ENCODE peak calls at places on chromosomes 6 and 20, in five cellular contexts. A, C, T, N and F are unnamed samples. For H3K9me3, the result is how much of the 10 kb centered on the place peaks cover.

GRCh38 chr20:46219920-46220319 is 88.4 kb downstream of the CDH22 start:
- DNase-seq in N (no peak), C (no peak), A (no peak), T (no peak), F (no peak)

GRCh38 chr6:117906905-117907599 is at the start of gene SLC35F1:
- DNase-seq in N (no peak), C (peak), T (no peak), A (peak), F (no peak)

GRCh38 chr6:130760006-130760405 is 67.2 kb upstream of the SMLR1 start:
- DNase-seq in T (no peak), A (no peak), C (no peak), N (no peak), F (no peak)

GRCh38 chr20:34365765-34366213 is 2.7 kb downstream of the ITCH start:
- DNase-seq in A (no peak), N (no peak), T (no peak), C (no peak), F (peak)

GRCh38 chr20:61407561-61407960 is 155.5 kb downstream of the CDH4 start:
- DNase-seq in A (no peak), C (no peak), T (no peak), N (no peak), F (peak)

GRCh38 chr20:19338960-19339359 is 126.5 kb downstream of the SLC24A3 start:
- DNase-seq in T (no peak), C (no peak), A (no peak), N (no peak), F (no peak)

GRCh38 chr6:148110925-148111324 is 231.7 kb upstream of the SASH1 start:
- DNase-seq in C (no peak), N (no peak), T (no peak), A (no peak), F (no peak)

GRCh38 chr20:14384411-14384810 is 47.0 kb upstream of the FLRT3 start:
- DNase-seq in N (no peak), T (no peak), C (no peak), A (no peak), F (no peak)

GRCh38 chr6:165729307-165729936 is 66.4 kb upstream of the PDE10A start:
- DNase-seq in C (no peak), A (no peak), T (no peak), N (no peak), F (no peak)

GRCh38 chr20:23415958-23416583 is 5.2 kb downstream of the NAPB start:
- DNase-seq in T (no peak), A (no peak), N (no peak), C (no peak), F (no peak)

GRCh38 chr6:15839969-15840541 is 177.2 kb upstream of the DTNBP1 start:
- DNase-seq in N (no peak), T (no peak), A (no peak), C (no peak), F (no peak)

GRCh38 chr20:32455901-32456701 is 98.0 kb downstream of the ASXL1 start:
- DNase-seq in N (no peak), C (no peak), T (no peak), A (peak), F (peak)
- H3K27ac ChIP-seq in N (no peak), C (no peak), T (no peak), A (no peak), F (no peak)

GRCh38 chr20:59565768-59566461 is 38.4 kb upstream of the PHACTR3 start:
- DNase-seq in T (no peak), C (no peak), N (no peak), A (no peak), F (peak)

GRCh38 chr20:59564943-59565342 is 39.4 kb upstream of the PHACTR3 start:
- DNase-seq in N (no peak), C (no peak), A (no peak), T (no peak), F (no peak)

GRCh38 chr20:59568509-59569024 is 35.8 kb upstream of the PHACTR3 start:
- DNase-seq in C (no peak), T (peak), N (no peak), A (no peak), F (peak)

GRCh38 chr20:59567585-59568508 is 36.5 kb upstream of the PHACTR3 start:
- DNase-seq in A (no peak), C (no peak), T (peak), N (no peak), F (peak)

GRCh38 chr20:59566631-59567524 is 37.5 kb upstream of the PHACTR3 start:
- DNase-seq in A (no peak), C (no peak), N (no peak), T (peak), F (peak)
- H3K9me3 ChIP-seq in A (under half), C (under half), N (under half), T (under half), F (under half)

DNA sequence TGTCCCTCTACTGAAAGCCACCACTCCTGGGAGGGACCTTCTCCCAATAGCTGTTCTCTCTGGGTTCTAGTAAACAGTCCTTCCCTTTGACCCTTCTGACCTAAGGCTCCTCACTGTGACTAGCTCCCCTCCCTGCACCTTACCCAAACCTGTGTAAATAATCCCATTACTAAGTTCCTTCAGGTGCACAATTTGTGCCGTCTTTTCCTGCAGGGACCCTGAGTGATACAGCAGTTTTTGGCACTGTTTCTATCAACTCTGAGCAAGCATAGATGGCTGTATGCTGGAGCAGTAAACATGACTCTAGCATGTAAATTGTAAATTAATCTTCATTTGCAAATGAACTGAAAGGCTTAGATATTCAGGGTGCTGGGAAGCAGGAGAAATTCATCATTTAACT is 118.0 kb downstream of the TCP11 start:
- DNase-seq in A (no peak), C (no peak), T (no peak), N (no peak), F (no peak)
- H3K4me3 ChIP-seq in A (no peak), C (no peak), T (no peak), N (no peak), F (no peak)

GRCh38 chr6:1917628-1918371 is 308.1 kb downstream of the FOXC1 start:
- DNase-seq in T (no peak), A (no peak), N (no peak), C (no peak), F (peak)

GRCh38 chr6:1915226-1915625 is 305.5 kb downstream of the FOXC1 start:
- DNase-seq in T (no peak), N (no peak), C (no peak), A (no peak), F (no peak)

GRCh38 chr6:1913572-1913971 is 303.9 kb downstream of the FOXC1 start:
- DNase-seq in N (no peak), C (no peak), A (no peak), T (no peak), F (no peak)

GRCh38 chr6:1912731-1913130 is 303.0 kb downstream of the FOXC1 start:
- DNase-seq in C (no peak), N (no peak), A (no peak), T (no peak), F (no peak)

GRCh38 chr6:1916334-1916985 is 306.7 kb downstream of the FOXC1 start:
- DNase-seq in A (no peak), C (no peak), T (no peak), N (no peak), F (no peak)
- H3K27ac ChIP-seq in A (no peak), C (no peak), T (no peak), N (no peak), F (peak)

GRCh38 chr6:3908223-3908622 is 59.0 kb downstream of the FAM50B start:
- DNase-seq in T (no peak), C (no peak), N (peak), A (no peak), F (no peak)

GRCh38 chr6:3911614-3912336 is 62.6 kb downstream of the FAM50B start:
- DNase-seq in N (peak), T (peak), C (no peak), A (peak), F (peak)

GRCh38 chr6:3911130-3911529 is 62.0 kb downstream of the FAM50B start:
- DNase-seq in T (no peak), A (no peak), C (no peak), N (peak), F (no peak)

GRCh38 chr6:3908961-3909360 is 59.8 kb downstream of the FAM50B start:
- DNase-seq in N (peak), A (peak), C (no peak), T (no peak), F (no peak)

DNA sequence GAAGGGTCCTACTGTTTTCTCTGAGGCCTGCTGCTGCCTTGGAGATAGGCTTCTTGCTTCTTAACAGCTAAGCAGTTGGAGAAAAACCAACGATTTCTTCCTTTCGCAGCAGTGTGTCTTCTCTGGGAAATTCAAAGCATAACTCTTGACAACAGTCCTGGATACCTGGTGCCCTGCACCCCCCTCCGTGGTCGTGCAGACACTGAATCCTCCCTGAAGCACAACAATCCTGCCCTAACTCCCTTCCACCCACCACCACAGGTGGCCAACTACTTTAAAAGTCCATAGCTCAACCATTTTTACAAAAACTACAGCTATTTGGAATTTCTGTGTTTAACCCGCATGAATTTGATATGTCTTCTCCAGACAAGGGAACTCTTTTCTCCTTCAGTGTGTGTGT is 61.1 kb downstream of the FAM50B start:
- DNase-seq in N (peak), C (no peak), T (no peak), A (no peak), F (no peak)
- H3K9me3 ChIP-seq in N (under half), C (under half), T (under half), A (under half), F (under half)

GRCh38 chr6:55176958-55177357 is 2.6 kb downstream of the HCRTR2 start:
- DNase-seq in N (no peak), C (no peak), T (no peak), A (no peak), F (no peak)

GRCh38 chr6:55175078-55175777 is 913 bp downstream of the HCRTR2 start:
- DNase-seq in C (no peak), A (no peak), N (no peak), T (no peak), F (no peak)

GRCh38 chr6:55175778-55176084 is 1.4 kb downstream of the HCRTR2 start:
- DNase-seq in A (no peak), T (no peak), C (no peak), N (no peak), F (no peak)

GRCh38 chr6:55180258-55180657 is 5.9 kb downstream of the HCRTR2 start:
- DNase-seq in A (no peak), T (no peak), N (no peak), C (no peak), F (no peak)

GRCh38 chr6:55174211-55175013 is at the start of gene HCRTR2:
- DNase-seq in C (no peak), T (peak), A (no peak), N (no peak), F (no peak)
- H3K4me3 ChIP-seq in C (no peak), T (no peak), A (peak), N (peak), F (no peak)

GRCh38 chr6:145139451-145139850 is 595.9 kb downstream of the EPM2A start:
- DNase-seq in A (no peak), N (no peak), C (no peak), T (no peak), F (no peak)

GRCh38 chr6:145141609-145142008 is 593.7 kb downstream of the EPM2A start:
- DNase-seq in C (no peak), A (no peak), T (no peak), N (no peak), F (no peak)

GRCh38 chr6:145139895-145140294 is 595.4 kb downstream of the EPM2A start:
- DNase-seq in T (no peak), N (no peak), A (no peak), C (no peak), F (no peak)

GRCh38 chr6:145143379-145143778 is 591.9 kb downstream of the EPM2A start:
- DNase-seq in A (no peak), T (no peak), N (no peak), C (no peak), F (no peak)

GRCh38 chr6:145142958-145143357 is 592.4 kb downstream of the EPM2A start:
- DNase-seq in A (no peak), T (no peak), C (no peak), N (no peak), F (no peak)
- H3K27ac ChIP-seq in A (no peak), T (no peak), C (no peak), N (no peak), F (no peak)